ENCODE peak calls at places on chromosomes 11 and 22, in seven cellular contexts. K is H54, O is GM12892, C is NB4, A is transverse colon, Y is vagina, M is Peyer's patch. W is an unnamed sample.

GRCh38 chr11:33040127-33040861 is 922 bp downstream of the TCP11L1 start:
- DNase-seq in M (no peak), A (no peak), O (peak), K (no peak), Y (no peak), C (no peak), W (peak)

GRCh38 chr11:68956142-68956541 is 24.6 kb downstream of the MRGPRD start:
- DNase-seq in K (no peak), C (peak), Y (no peak), A (no peak), M (no peak), O (peak), W (peak)

GRCh38 chr11:132028380-132029240 is 658.2 kb downstream of the NTM start:
- DNase-seq in C (peak), O (no peak), M (no peak), K (peak), A (peak), Y (no peak), W (peak)

GRCh38 chr11:72010529-72011233 is 12.0 kb downstream of the IL18BP start:
- DNase-seq in O (no peak), M (no peak), K (no peak), Y (no peak), A (no peak), C (no peak), W (no peak)

GRCh38 chr11:25435197-25435596 is 896.7 kb upstream of the ANO3 start:
- DNase-seq in K (no peak), M (no peak), Y (no peak), O (no peak), C (no peak), A (no peak), W (no peak)

GRCh38 chr11:131696584-131697120 is 326.2 kb downstream of the NTM start:
- DNase-seq in A (no peak), C (no peak), M (no peak), K (no peak), O (no peak), Y (no peak), W (no peak)

GRCh38 chr11:110428956-110429613 is 663 bp upstream of the FDX1 start:
- DNase-seq in O (no peak), K (no peak), A (no peak), Y (no peak), C (peak), M (no peak), W (no peak)

GRCh38 chr11:102306048-102306575 is 11.2 kb upstream of the BIRC3 start:
- DNase-seq in A (peak), K (peak), C (no peak), O (no peak), M (peak), Y (no peak), W (no peak)

GRCh38 chr11:33703771-33704170 is 3.1 kb upstream of the C11orf91 start:
- DNase-seq in Y (peak), M (no peak), C (no peak), A (no peak), K (no peak), O (no peak), W (no peak)

GRCh38 chr11:69567951-69568808 is 72.8 kb upstream of the CCND1 start:
- DNase-seq in K (peak), Y (peak), O (no peak), M (no peak), A (no peak), C (no peak), W (no peak)

GRCh38 chr11:117554601-117555333 is 227.1 kb downstream of the CEP164 start:
- DNase-seq in A (no peak), M (no peak), Y (no peak), O (no peak), C (no peak), K (no peak), W (no peak)

GRCh38 chr11:117426297-117426685 is 98.6 kb downstream of the CEP164 start:
- DNase-seq in K (peak), Y (no peak), M (peak), O (peak), A (peak), C (peak), W (peak)

GRCh38 chr22:39985383-39986045 is 9.2 kb upstream of the FAM83F start:
- DNase-seq in K (no peak), Y (no peak), M (no peak), A (peak), C (no peak), O (no peak), W (no peak)

GRCh38 chr11:122113836-122114235 is 2.2 kb downstream of the BLID start:
- DNase-seq in O (no peak), A (no peak), C (no peak), M (no peak), Y (no peak), K (no peak), W (no peak)

GRCh38 chr11:78567209-78567608 is 7.5 kb downstream of the NARS2 start:
- DNase-seq in C (no peak), M (no peak), A (no peak), K (no peak), Y (no peak), O (no peak), W (no peak)

GRCh38 chr11:100434821-100435641 is 252.1 kb upstream of the ARHGAP42 start:
- DNase-seq in O (no peak), C (no peak), Y (no peak), K (no peak), M (no peak), A (no peak), W (no peak)

GRCh38 chr11:39374963-39375698 is 2084.3 kb downstream of the LRRC4C start:
- DNase-seq in A (no peak), O (no peak), M (no peak), C (peak), Y (no peak), K (no peak), W (peak)

GRCh38 chr22:50269573-50270301 is 443 bp downstream of the MAPK11 start:
- DNase-seq in M (no peak), O (no peak), A (no peak), C (peak), Y (no peak), K (peak), W (no peak)

GRCh38 chr22:17865183-17866055 is 91.2 kb upstream of the BID start:
- DNase-seq in M (peak), C (no peak), K (no peak), O (no peak), Y (no peak), A (peak), W (peak)

GRCh38 chr11:35367491-35367890 is 51.9 kb downstream of the SLC1A2 start:
- DNase-seq in C (no peak), O (no peak), M (no peak), A (no peak), Y (no peak), K (no peak), W (no peak)

GRCh38 chr22:27218012-27218483 is 560.7 kb downstream of the MIAT start:
- DNase-seq in A (no peak), O (no peak), C (no peak), M (no peak), K (no peak), Y (no peak), W (no peak)

GRCh38 chr11:72326151-72326842 is 82.3 kb upstream of the PHOX2A start:
- DNase-seq in A (no peak), Y (no peak), K (peak), O (no peak), M (no peak), C (no peak), W (peak)

GRCh38 chr11:96275807-96276594 is 67.0 kb downstream of the MAML2 start:
- DNase-seq in M (no peak), A (no peak), O (no peak), Y (no peak), K (no peak), C (no peak), W (no peak)

GRCh38 chr11:34585870-34586654 is 34.8 kb upstream of the EHF start:
- DNase-seq in M (no peak), C (peak), K (peak), Y (no peak), O (no peak), A (no peak), W (peak)

DNA sequence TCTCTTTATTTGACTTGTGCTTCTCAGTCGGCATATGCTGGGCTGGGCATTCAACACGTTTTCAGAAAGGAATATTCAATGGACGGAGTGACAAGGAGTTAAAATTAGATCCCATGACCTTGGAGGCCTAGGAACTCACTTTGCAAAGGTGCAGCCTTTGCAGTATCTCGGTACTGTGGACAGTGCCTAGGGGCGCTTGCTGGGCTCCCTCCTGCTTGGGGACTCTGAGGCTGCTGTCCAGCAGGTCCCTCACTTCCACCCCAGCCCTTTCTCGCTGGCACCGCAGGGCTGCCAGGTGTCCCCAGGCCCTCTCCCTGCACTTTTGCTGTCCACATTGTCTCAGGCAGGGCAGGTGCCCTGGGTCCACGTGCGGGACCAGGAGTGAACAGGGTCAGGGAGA is 255.5 kb upstream of the B3GAT1 start:
- DNase-seq in A (no peak), K (no peak), O (no peak), Y (peak), C (no peak), M (no peak), W (no peak)
- TF ChIP-seq POLR2A in A (no peak), K (no peak), O (no peak), Y (no peak), C (no peak), M (no peak), W (no peak)

GRCh38 chr11:65663634-65664200 is 1.0 kb upstream of the RELA start:
- DNase-seq in A (peak), O (no peak), M (no peak), C (no peak), K (no peak), Y (peak), W (peak)
- TF ChIP-seq POLR2A in A (no peak), O (peak), M (peak), C (no peak), K (peak), Y (no peak), W (no peak)

GRCh38 chr11:112086422-112087191 is at the start of the genes SDHD and TIMM8B:
- DNase-seq in A (peak), K (peak), C (peak), Y (peak), M (peak), O (peak), W (peak)
- TF ChIP-seq POLR2A in A (peak), K (peak), C (peak), Y (no peak), M (peak), O (peak), W (peak)

DNA sequence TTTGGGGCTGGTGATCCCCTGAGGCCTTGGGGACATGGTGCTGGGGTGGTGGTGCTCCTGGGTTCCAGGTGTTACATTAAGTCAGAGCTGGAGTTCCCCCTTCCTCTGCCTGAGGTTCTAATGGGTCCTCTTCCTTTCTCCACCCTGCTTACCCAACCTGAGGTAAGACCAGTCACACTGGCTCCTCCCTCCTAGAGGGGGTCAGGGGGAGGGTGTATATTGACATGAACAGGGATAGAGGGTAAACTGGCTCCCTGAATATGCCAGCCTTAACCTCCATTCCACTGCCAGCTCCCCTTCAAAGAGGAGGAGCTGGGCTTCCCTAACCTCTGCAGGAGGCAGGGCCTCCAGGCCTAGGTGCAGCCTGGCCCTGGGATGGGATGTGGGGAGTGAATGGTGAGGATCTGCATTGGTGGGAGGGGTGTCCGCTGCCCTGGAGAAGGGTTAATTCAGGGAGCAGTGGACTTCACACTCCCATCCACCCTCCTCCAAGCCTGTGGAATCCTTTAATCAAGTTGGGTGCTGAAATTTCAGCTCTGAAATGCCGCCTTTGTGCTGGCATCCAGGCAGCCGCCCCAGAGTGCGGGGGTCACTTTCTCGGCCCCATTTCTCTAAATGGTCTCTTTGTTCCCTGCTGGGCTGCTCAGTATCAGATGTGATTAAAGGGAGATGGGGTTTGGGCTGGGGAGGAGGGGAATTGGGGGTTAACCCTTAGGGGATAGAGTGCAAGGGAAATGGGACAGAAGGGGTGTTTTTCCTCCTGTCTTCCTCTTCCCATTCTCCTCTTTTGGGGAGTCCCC is 15.2 kb downstream of the POLR2F start:
- DNase-seq in K (no peak), Y (no peak), M (no peak), O (no peak), C (no peak), A (no peak), W (no peak)
- TF ChIP-seq POLR2A in K (no peak), Y (no peak), M (no peak), O (no peak), C (no peak), A (no peak), W (no peak)

DNA sequence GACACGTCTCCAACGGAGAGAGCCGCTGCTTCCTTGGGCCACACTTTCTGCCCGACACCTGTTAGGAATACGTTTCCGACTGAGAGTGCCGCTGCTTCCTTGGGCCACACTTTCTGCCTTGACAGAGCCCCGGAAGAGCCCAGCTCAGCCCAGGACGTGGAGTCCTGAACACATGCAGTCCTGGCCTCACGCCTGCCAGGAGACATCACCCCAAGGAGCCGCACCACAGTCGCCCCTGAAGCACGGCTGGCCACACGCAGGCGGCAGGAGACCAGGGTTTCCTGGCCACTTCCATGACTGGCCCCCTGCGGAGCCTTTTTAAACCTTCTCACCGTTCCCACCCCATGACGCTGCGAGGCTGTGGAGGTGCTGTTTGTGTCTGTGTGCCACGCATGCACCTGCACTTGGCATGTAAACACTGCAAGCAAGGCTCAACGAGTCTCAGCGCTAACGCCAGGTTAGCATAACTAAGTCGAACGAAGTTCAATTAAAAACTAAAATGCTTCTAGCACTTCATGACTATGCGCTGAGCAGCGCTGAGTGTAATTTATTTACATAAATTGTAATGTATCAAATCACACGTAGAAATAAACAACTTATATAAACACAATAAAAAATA is 8.8 kb downstream of the TOLLIP start:
- DNase-seq in K (no peak), C (no peak), O (no peak), Y (peak), A (no peak), M (no peak), W (no peak)
- TF ChIP-seq POLR2A in K (no peak), C (no peak), O (no peak), Y (no peak), A (no peak), M (no peak), W (no peak)

DNA sequence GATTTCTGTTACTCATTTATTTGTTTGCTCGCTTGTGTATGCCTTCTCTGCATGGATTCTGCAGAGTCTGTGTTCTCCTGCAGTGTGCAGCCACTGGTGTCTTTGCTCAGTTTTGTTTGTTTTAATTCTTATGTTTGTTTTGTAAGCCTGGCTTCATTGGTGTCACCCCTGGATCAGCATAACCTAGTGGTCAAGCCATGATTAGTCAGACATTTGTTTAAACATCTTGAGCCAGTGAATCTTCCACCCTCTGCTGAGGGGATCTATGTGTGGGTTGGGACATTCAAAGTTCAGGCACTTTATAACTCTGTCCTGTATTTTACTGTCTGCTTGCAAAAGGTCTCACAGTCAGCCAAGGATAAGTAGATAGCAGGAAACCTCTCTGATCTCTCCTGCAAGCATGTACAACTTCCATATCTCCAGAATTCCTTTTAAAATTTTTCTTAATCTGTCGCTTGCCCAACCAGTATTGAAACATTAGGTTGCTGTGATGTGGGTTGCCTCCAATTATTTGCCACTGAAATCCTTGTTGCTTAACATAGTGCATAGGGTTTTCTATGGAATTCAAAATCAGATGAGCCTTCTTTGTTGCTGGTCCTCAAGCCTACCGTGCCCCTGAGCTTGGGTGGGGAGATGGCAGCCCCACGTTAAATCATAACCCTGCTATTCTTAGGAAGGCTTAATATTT is 86.8 kb downstream of the KCNQ1OT1 start:
- DNase-seq in C (no peak), M (no peak), K (no peak), O (no peak), A (no peak), Y (no peak), W (no peak)
- TF ChIP-seq POLR2A in C (no peak), M (no peak), K (no peak), O (no peak), A (no peak), Y (no peak), W (no peak)

DNA sequence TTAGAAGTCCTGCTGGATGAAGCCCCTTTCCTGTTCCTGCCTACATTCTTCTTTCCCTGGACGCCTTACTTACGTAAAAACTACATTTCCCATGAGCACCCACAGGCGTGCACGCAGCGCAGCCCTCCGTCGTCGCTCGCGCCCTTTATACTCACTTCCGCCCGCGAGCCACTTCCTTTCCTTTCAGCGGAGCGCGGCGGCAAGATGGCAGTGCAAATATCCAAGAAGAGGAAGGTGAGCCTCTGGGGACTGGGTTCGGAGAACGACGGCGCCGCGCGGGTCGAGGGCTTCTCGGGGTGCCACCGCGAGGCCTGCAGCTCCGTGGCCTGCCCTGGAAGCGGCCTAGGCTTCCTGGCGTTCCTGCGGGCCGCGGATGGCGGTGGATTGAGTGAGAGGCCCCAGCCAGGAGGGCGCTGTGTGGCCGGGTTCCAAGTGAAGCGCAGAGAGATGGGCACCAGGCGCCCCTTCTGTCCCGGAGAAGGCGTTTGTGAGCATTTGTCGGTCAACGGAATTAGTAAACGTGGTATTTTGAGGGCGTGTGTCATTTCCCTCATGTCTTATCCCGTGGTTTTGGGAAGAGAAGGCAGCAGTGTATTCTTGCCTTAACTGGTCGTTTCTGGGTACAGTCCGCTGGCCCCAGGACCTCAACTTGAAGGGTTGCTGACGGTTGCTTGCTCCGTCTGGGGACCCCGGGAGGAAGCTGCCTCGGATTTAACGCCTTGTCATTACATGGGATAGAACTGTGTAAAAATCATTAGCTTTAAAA is at the start of gene RPS3:
- DNase-seq in K (peak), M (peak), O (peak), Y (peak), A (peak), C (peak), W (peak)
- TF ChIP-seq POLR2A in K (peak), M (peak), O (peak), Y (no peak), A (peak), C (peak), W (peak)

GRCh38 chr11:47399860-47400812 is 8.3 kb upstream of the SLC39A13 start:
- DNase-seq in K (no peak), A (peak), M (peak), C (peak), Y (no peak), O (peak), W (peak)
- TF ChIP-seq POLR2A in K (no peak), A (peak), M (peak), C (no peak), Y (no peak), O (no peak), W (no peak)

DNA sequence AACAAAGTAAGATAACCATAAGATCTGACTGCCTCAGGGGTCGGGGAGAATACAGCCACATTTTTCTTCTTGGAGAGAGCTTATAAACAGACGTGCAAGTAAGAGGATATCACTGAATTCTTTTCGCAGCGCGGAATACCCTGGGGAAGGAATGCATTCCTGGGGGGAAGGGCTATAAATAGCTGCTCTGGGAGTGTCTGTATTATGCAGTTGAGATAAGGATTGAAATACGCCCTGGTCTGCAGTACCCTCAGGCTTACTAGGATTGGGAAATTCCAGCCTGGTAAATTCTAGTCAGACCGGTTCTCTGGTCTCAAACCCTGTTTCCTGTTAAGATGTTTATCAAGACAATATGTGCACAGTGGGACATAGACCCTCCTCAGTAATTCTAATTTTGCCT is 1491.7 kb upstream of the RAG2 start:
- DNase-seq in O (no peak), A (no peak), Y (no peak), K (no peak), C (no peak), M (no peak), W (no peak)
- TF ChIP-seq POLR2A in O (no peak), A (no peak), Y (no peak), K (no peak), C (no peak), M (no peak), W (no peak)